ENCODE peak calls at places on chromosomes 6 and 20, in eight cellular contexts. One of them, this sample, is unnamed.

GRCh38 chr6:121354764-121355163 is 20.5 kb upstream of the TBC1D32 start:
- DNase-seq in CD8-positive, alpha-beta memory T cell: no peak
- DNase-seq in fibroblast of lung: no peak
- DNase-seq in psoas muscle: no peak
- DNase-seq in mammary epithelial cell: no peak
- DNase-seq in PC-3: peak
- DNase-seq in CD8-positive, alpha-beta T cell: no peak
- DNase-seq in IMR-90: no peak
- DNase-seq in this sample: no peak

GRCh38 chr6:36545767-36546663 is 1.3 kb downstream of the STK38 start:
- DNase-seq in CD8-positive, alpha-beta memory T cell: peak
- DNase-seq in fibroblast of lung: peak
- DNase-seq in psoas muscle: no peak
- DNase-seq in mammary epithelial cell: peak
- DNase-seq in PC-3: peak
- DNase-seq in CD8-positive, alpha-beta T cell: no peak
- DNase-seq in IMR-90: peak
- DNase-seq in this sample: no peak

GRCh38 chr20:41178904-41179432 is 41.6 kb downstream of the PLCG1 start:
- DNase-seq in CD8-positive, alpha-beta memory T cell: no peak
- DNase-seq in fibroblast of lung: peak
- DNase-seq in psoas muscle: no peak
- DNase-seq in mammary epithelial cell: no peak
- DNase-seq in PC-3: no peak
- DNase-seq in CD8-positive, alpha-beta T cell: no peak
- DNase-seq in IMR-90: no peak
- DNase-seq in this sample: no peak

GRCh38 chr6:17714879-17715860 is 8.4 kb upstream of the NUP153 start:
- DNase-seq in CD8-positive, alpha-beta memory T cell: no peak
- DNase-seq in fibroblast of lung: peak
- DNase-seq in psoas muscle: no peak
- DNase-seq in mammary epithelial cell: peak
- DNase-seq in PC-3: peak
- DNase-seq in CD8-positive, alpha-beta T cell: no peak
- DNase-seq in IMR-90: peak
- DNase-seq in this sample: no peak

GRCh38 chr6:106549521-106549920 is 79.8 kb downstream of the RTN4IP1 start:
- DNase-seq in CD8-positive, alpha-beta memory T cell: no peak
- DNase-seq in fibroblast of lung: no peak
- DNase-seq in psoas muscle: no peak
- DNase-seq in mammary epithelial cell: no peak
- DNase-seq in PC-3: no peak
- DNase-seq in CD8-positive, alpha-beta T cell: no peak
- DNase-seq in IMR-90: no peak
- DNase-seq in this sample: no peak

GRCh38 chr6:127255286-127255685 is 11.4 kb upstream of the RNF146 start:
- DNase-seq in CD8-positive, alpha-beta memory T cell: no peak
- DNase-seq in fibroblast of lung: no peak
- DNase-seq in psoas muscle: no peak
- DNase-seq in mammary epithelial cell: no peak
- DNase-seq in PC-3: no peak
- DNase-seq in CD8-positive, alpha-beta T cell: no peak
- DNase-seq in IMR-90: no peak
- DNase-seq in this sample: no peak

GRCh38 chr20:35669681-35670080 is 5.0 kb upstream of the CPNE1 start:
- DNase-seq in CD8-positive, alpha-beta memory T cell: no peak
- DNase-seq in fibroblast of lung: no peak
- DNase-seq in psoas muscle: no peak
- DNase-seq in mammary epithelial cell: no peak
- DNase-seq in PC-3: no peak
- DNase-seq in CD8-positive, alpha-beta T cell: no peak
- DNase-seq in IMR-90: no peak
- DNase-seq in this sample: no peak

GRCh38 chr6:71038966-71039365 is 82.1 kb upstream of the B3GAT2 start:
- DNase-seq in CD8-positive, alpha-beta memory T cell: no peak
- DNase-seq in fibroblast of lung: no peak
- DNase-seq in psoas muscle: no peak
- DNase-seq in mammary epithelial cell: no peak
- DNase-seq in PC-3: no peak
- DNase-seq in CD8-positive, alpha-beta T cell: no peak
- DNase-seq in IMR-90: no peak
- DNase-seq in this sample: no peak

GRCh38 chr20:17845701-17846475 is 122.7 kb downstream of the SNX5 start:
- DNase-seq in CD8-positive, alpha-beta memory T cell: peak
- DNase-seq in fibroblast of lung: peak
- DNase-seq in psoas muscle: no peak
- DNase-seq in mammary epithelial cell: no peak
- DNase-seq in PC-3: no peak
- DNase-seq in CD8-positive, alpha-beta T cell: no peak
- DNase-seq in IMR-90: peak
- DNase-seq in this sample: no peak

GRCh38 chr6:80158478-80158989 is 52.1 kb downstream of the BCKDHB start:
- DNase-seq in CD8-positive, alpha-beta memory T cell: no peak
- DNase-seq in fibroblast of lung: no peak
- DNase-seq in psoas muscle: no peak
- DNase-seq in mammary epithelial cell: no peak
- DNase-seq in PC-3: no peak
- DNase-seq in CD8-positive, alpha-beta T cell: no peak
- DNase-seq in IMR-90: no peak
- DNase-seq in this sample: no peak

GRCh38 chr6:108557494-108558371 is 3.0 kb upstream of the FOXO3 start:
- DNase-seq in CD8-positive, alpha-beta memory T cell: peak
- DNase-seq in fibroblast of lung: peak
- DNase-seq in psoas muscle: peak
- DNase-seq in mammary epithelial cell: peak
- DNase-seq in PC-3: peak
- DNase-seq in CD8-positive, alpha-beta T cell: peak
- DNase-seq in IMR-90: peak
- DNase-seq in this sample: no peak

GRCh38 chr20:21147593-21147992 is 21.7 kb downstream of the KIZ start:
- DNase-seq in CD8-positive, alpha-beta memory T cell: no peak
- DNase-seq in fibroblast of lung: no peak
- DNase-seq in psoas muscle: no peak
- DNase-seq in mammary epithelial cell: peak
- DNase-seq in PC-3: peak
- DNase-seq in CD8-positive, alpha-beta T cell: no peak
- DNase-seq in IMR-90: peak
- DNase-seq in this sample: no peak

GRCh38 chr6:40910260-40910893 is 128.6 kb downstream of the UNC5CL start:
- DNase-seq in CD8-positive, alpha-beta memory T cell: no peak
- DNase-seq in fibroblast of lung: no peak
- DNase-seq in psoas muscle: no peak
- DNase-seq in mammary epithelial cell: no peak
- DNase-seq in PC-3: no peak
- DNase-seq in CD8-positive, alpha-beta T cell: no peak
- DNase-seq in IMR-90: no peak
- DNase-seq in this sample: no peak

GRCh38 chr20:24797864-24798655 is 151.0 kb upstream of the CST7 start:
- DNase-seq in CD8-positive, alpha-beta memory T cell: no peak
- DNase-seq in fibroblast of lung: no peak
- DNase-seq in psoas muscle: no peak
- DNase-seq in mammary epithelial cell: no peak
- DNase-seq in PC-3: no peak
- DNase-seq in CD8-positive, alpha-beta T cell: no peak
- DNase-seq in IMR-90: no peak
- DNase-seq in this sample: no peak

GRCh38 chr6:4313044-4313686 is 177.8 kb upstream of the ECI2 start:
- DNase-seq in CD8-positive, alpha-beta memory T cell: no peak
- DNase-seq in fibroblast of lung: peak
- DNase-seq in psoas muscle: peak
- DNase-seq in mammary epithelial cell: peak
- DNase-seq in PC-3: peak
- DNase-seq in CD8-positive, alpha-beta T cell: no peak
- DNase-seq in IMR-90: peak
- DNase-seq in this sample: peak

GRCh38 chr6:15870354-15871043 is 207.7 kb upstream of the DTNBP1 start:
- DNase-seq in CD8-positive, alpha-beta memory T cell: no peak
- DNase-seq in fibroblast of lung: no peak
- DNase-seq in psoas muscle: no peak
- DNase-seq in mammary epithelial cell: no peak
- DNase-seq in PC-3: no peak
- DNase-seq in CD8-positive, alpha-beta T cell: no peak
- DNase-seq in IMR-90: no peak
- DNase-seq in this sample: no peak

GRCh38 chr20:45085867-45086266 is 15.1 kb downstream of the KCNS1 start:
- DNase-seq in CD8-positive, alpha-beta memory T cell: no peak
- DNase-seq in fibroblast of lung: no peak
- DNase-seq in psoas muscle: no peak
- DNase-seq in mammary epithelial cell: no peak
- DNase-seq in PC-3: no peak
- DNase-seq in CD8-positive, alpha-beta T cell: no peak
- DNase-seq in IMR-90: no peak
- DNase-seq in this sample: no peak

GRCh38 chr6:17630511-17631073 is 30.5 kb downstream of the FAM8A1 start:
- DNase-seq in CD8-positive, alpha-beta memory T cell: no peak
- DNase-seq in fibroblast of lung: no peak
- DNase-seq in psoas muscle: no peak
- DNase-seq in mammary epithelial cell: no peak
- DNase-seq in PC-3: no peak
- DNase-seq in CD8-positive, alpha-beta T cell: no peak
- DNase-seq in IMR-90: peak
- DNase-seq in this sample: no peak

GRCh38 chr6:4125933-4126864 is 9.2 kb downstream of the ECI2 start:
- DNase-seq in CD8-positive, alpha-beta memory T cell: no peak
- DNase-seq in fibroblast of lung: peak
- DNase-seq in psoas muscle: no peak
- DNase-seq in mammary epithelial cell: peak
- DNase-seq in PC-3: peak
- DNase-seq in CD8-positive, alpha-beta T cell: no peak
- DNase-seq in IMR-90: peak
- DNase-seq in this sample: peak

GRCh38 chr20:62824476-62825287 is 7.8 kb downstream of the COL9A3 start:
- DNase-seq in CD8-positive, alpha-beta memory T cell: no peak
- DNase-seq in fibroblast of lung: peak
- DNase-seq in psoas muscle: no peak
- DNase-seq in mammary epithelial cell: no peak
- DNase-seq in PC-3: peak
- DNase-seq in CD8-positive, alpha-beta T cell: peak
- DNase-seq in IMR-90: no peak
- DNase-seq in this sample: no peak

GRCh38 chr6:56021943-56022342 is 146.6 kb upstream of the BMP5 start:
- DNase-seq in CD8-positive, alpha-beta memory T cell: no peak
- DNase-seq in fibroblast of lung: peak
- DNase-seq in psoas muscle: no peak
- DNase-seq in mammary epithelial cell: no peak
- DNase-seq in PC-3: peak
- DNase-seq in CD8-positive, alpha-beta T cell: no peak
- DNase-seq in IMR-90: no peak
- DNase-seq in this sample: no peak

DNA sequence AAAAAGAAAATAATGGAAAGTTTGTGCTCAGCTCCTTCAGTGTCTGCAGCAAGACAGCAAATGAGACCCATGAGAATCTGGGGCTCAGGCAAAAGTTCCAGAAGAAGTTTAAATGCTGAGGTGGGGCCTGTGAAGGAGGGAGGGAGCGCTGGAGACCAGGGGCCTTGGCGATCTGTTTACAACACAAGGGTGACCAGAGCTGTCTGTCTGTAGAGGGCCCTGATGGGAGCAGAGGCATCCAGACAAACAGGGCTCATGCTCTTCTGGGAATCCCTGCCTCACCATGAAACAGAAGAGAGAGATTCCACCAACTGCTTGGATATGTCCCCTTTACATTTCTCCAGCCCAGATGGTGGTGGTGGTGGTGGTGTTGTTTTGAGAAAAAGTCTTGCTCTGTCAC is 79.3 kb upstream of the SHLD1 start:
- DNase-seq in CD8-positive, alpha-beta memory T cell: no peak
- DNase-seq in fibroblast of lung: no peak
- DNase-seq in psoas muscle: no peak
- DNase-seq in mammary epithelial cell: no peak
- DNase-seq in PC-3: no peak
- DNase-seq in CD8-positive, alpha-beta T cell: no peak
- DNase-seq in IMR-90: no peak
- DNase-seq in this sample: no peak
- H3K27ac ChIP-seq in CD8-positive, alpha-beta memory T cell: peak
- H3K27ac ChIP-seq in fibroblast of lung: no peak
- H3K27ac ChIP-seq in psoas muscle: no peak
- H3K27ac ChIP-seq in mammary epithelial cell: no peak
- H3K27ac ChIP-seq in PC-3: no peak
- H3K27ac ChIP-seq in CD8-positive, alpha-beta T cell: no peak
- H3K27ac ChIP-seq in IMR-90: no peak
- H3K27ac ChIP-seq in this sample: no peak

GRCh38 chr6:38489951-38490350 is 149.8 kb downstream of the BTBD9 start:
- DNase-seq in CD8-positive, alpha-beta memory T cell: no peak
- DNase-seq in fibroblast of lung: peak
- DNase-seq in psoas muscle: no peak
- DNase-seq in mammary epithelial cell: no peak
- DNase-seq in PC-3: no peak
- DNase-seq in CD8-positive, alpha-beta T cell: no peak
- DNase-seq in IMR-90: peak
- DNase-seq in this sample: no peak

GRCh38 chr6:38495511-38495910 is 144.2 kb downstream of the BTBD9 start:
- DNase-seq in CD8-positive, alpha-beta memory T cell: no peak
- DNase-seq in fibroblast of lung: no peak
- DNase-seq in psoas muscle: no peak
- DNase-seq in mammary epithelial cell: no peak
- DNase-seq in PC-3: no peak
- DNase-seq in CD8-positive, alpha-beta T cell: no peak
- DNase-seq in IMR-90: no peak
- DNase-seq in this sample: no peak

GRCh38 chr6:38493929-38494547 is 145.7 kb downstream of the BTBD9 start:
- DNase-seq in CD8-positive, alpha-beta memory T cell: peak
- DNase-seq in fibroblast of lung: peak
- DNase-seq in psoas muscle: peak
- DNase-seq in mammary epithelial cell: peak
- DNase-seq in PC-3: peak
- DNase-seq in CD8-positive, alpha-beta T cell: peak
- DNase-seq in IMR-90: peak
- DNase-seq in this sample: no peak

GRCh38 chr6:38488876-38489275 is 150.9 kb downstream of the BTBD9 start:
- DNase-seq in CD8-positive, alpha-beta memory T cell: no peak
- DNase-seq in fibroblast of lung: no peak
- DNase-seq in psoas muscle: no peak
- DNase-seq in mammary epithelial cell: no peak
- DNase-seq in PC-3: no peak
- DNase-seq in CD8-positive, alpha-beta T cell: no peak
- DNase-seq in IMR-90: no peak
- DNase-seq in this sample: no peak

GRCh38 chr6:38492031-38492430 is 147.7 kb downstream of the BTBD9 start:
- DNase-seq in CD8-positive, alpha-beta memory T cell: no peak
- DNase-seq in fibroblast of lung: no peak
- DNase-seq in psoas muscle: no peak
- DNase-seq in mammary epithelial cell: no peak
- DNase-seq in PC-3: no peak
- DNase-seq in CD8-positive, alpha-beta T cell: no peak
- DNase-seq in IMR-90: no peak
- DNase-seq in this sample: no peak
- H3K27ac ChIP-seq in CD8-positive, alpha-beta memory T cell: no peak
- H3K27ac ChIP-seq in fibroblast of lung: no peak
- H3K27ac ChIP-seq in psoas muscle: no peak
- H3K27ac ChIP-seq in mammary epithelial cell: no peak
- H3K27ac ChIP-seq in PC-3: no peak
- H3K27ac ChIP-seq in CD8-positive, alpha-beta T cell: no peak
- H3K27ac ChIP-seq in IMR-90: no peak
- H3K27ac ChIP-seq in this sample: no peak

GRCh38 chr20:36754656-36755222 is 8.8 kb upstream of the NDRG3 start:
- DNase-seq in CD8-positive, alpha-beta memory T cell: peak
- DNase-seq in fibroblast of lung: peak
- DNase-seq in psoas muscle: no peak
- DNase-seq in mammary epithelial cell: peak
- DNase-seq in PC-3: peak
- DNase-seq in CD8-positive, alpha-beta T cell: no peak
- DNase-seq in IMR-90: peak
- DNase-seq in this sample: no peak
- H3K27ac ChIP-seq in CD8-positive, alpha-beta memory T cell: no peak
- H3K27ac ChIP-seq in fibroblast of lung: peak
- H3K27ac ChIP-seq in psoas muscle: no peak
- H3K27ac ChIP-seq in mammary epithelial cell: no peak
- H3K27ac ChIP-seq in PC-3: no peak
- H3K27ac ChIP-seq in CD8-positive, alpha-beta T cell: no peak
- H3K27ac ChIP-seq in IMR-90: peak
- H3K27ac ChIP-seq in this sample: peak

GRCh38 chr20:55273149-55273548 is 732.2 kb downstream of the CBLN4 start:
- DNase-seq in CD8-positive, alpha-beta memory T cell: no peak
- DNase-seq in fibroblast of lung: no peak
- DNase-seq in psoas muscle: no peak
- DNase-seq in mammary epithelial cell: no peak
- DNase-seq in PC-3: no peak
- DNase-seq in CD8-positive, alpha-beta T cell: no peak
- DNase-seq in IMR-90: no peak
- DNase-seq in this sample: no peak
- H3K27ac ChIP-seq in CD8-positive, alpha-beta memory T cell: no peak
- H3K27ac ChIP-seq in fibroblast of lung: no peak
- H3K27ac ChIP-seq in psoas muscle: no peak
- H3K27ac ChIP-seq in mammary epithelial cell: no peak
- H3K27ac ChIP-seq in PC-3: no peak
- H3K27ac ChIP-seq in CD8-positive, alpha-beta T cell: no peak
- H3K27ac ChIP-seq in IMR-90: no peak
- H3K27ac ChIP-seq in this sample: no peak

This sample was measured in epithelial cell of prostate.